ENCODE peak calls at places on chromosomes 6 and 20, in four cellular contexts. One of them, this sample, is unnamed.

GRCh38 chr20:3691306-3691705 is 9.5 kb upstream of the ADAM33 start:
- DNase-seq in ovary: no peak
- DNase-seq in effector memory CD8-positive, alpha-beta T cell: no peak
- DNase-seq in GDM1: no peak
- DNase-seq in this sample: no peak

GRCh38 chr20:16639027-16639941 is 66.0 kb upstream of the KIF16B start:
- DNase-seq in ovary: no peak
- DNase-seq in effector memory CD8-positive, alpha-beta T cell: no peak
- DNase-seq in GDM1: no peak
- DNase-seq in this sample: no peak

GRCh38 chr6:51814418-51814817 is 273.0 kb downstream of the PKHD1 start:
- DNase-seq in effector memory CD8-positive, alpha-beta T cell: no peak
- DNase-seq in ovary: no peak
- DNase-seq in GDM1: no peak
- DNase-seq in this sample: no peak

GRCh38 chr6:125169522-125169921 is 15.9 kb downstream of the TPD52L1 start:
- DNase-seq in ovary: no peak
- DNase-seq in GDM1: no peak
- DNase-seq in effector memory CD8-positive, alpha-beta T cell: no peak
- DNase-seq in this sample: no peak

GRCh38 chr20:2234788-2235187 is 61.0 kb upstream of the TGM3 start:
- DNase-seq in ovary: no peak
- DNase-seq in effector memory CD8-positive, alpha-beta T cell: no peak
- DNase-seq in GDM1: no peak
- DNase-seq in this sample: no peak

GRCh38 chr6:106800379-106800778 is 171.0 kb downstream of the QRSL1 start:
- DNase-seq in GDM1: no peak
- DNase-seq in ovary: no peak
- DNase-seq in effector memory CD8-positive, alpha-beta T cell: no peak
- DNase-seq in this sample: no peak

GRCh38 chr20:63643966-63644365 is 9.3 kb downstream of the STMN3 start:
- DNase-seq in effector memory CD8-positive, alpha-beta T cell: no peak
- DNase-seq in GDM1: no peak
- DNase-seq in ovary: no peak
- DNase-seq in this sample: no peak

GRCh38 chr6:105014448-105014847 is 57.5 kb downstream of the LIN28B start:
- DNase-seq in effector memory CD8-positive, alpha-beta T cell: no peak
- DNase-seq in GDM1: no peak
- DNase-seq in ovary: no peak
- DNase-seq in this sample: no peak

GRCh38 chr6:44172759-44173500 is 14.3 kb downstream of the CAPN11 start:
- DNase-seq in ovary: peak
- DNase-seq in GDM1: peak
- DNase-seq in effector memory CD8-positive, alpha-beta T cell: peak
- DNase-seq in this sample: peak

GRCh38 chr20:856361-856775 is 22.9 kb downstream of the FAM110A start:
- DNase-seq in effector memory CD8-positive, alpha-beta T cell: peak
- DNase-seq in GDM1: no peak
- DNase-seq in ovary: no peak
- DNase-seq in this sample: peak

GRCh38 chr6:112338310-112338709 is 8.8 kb upstream of the RFPL4B start:
- DNase-seq in effector memory CD8-positive, alpha-beta T cell: no peak
- DNase-seq in ovary: no peak
- DNase-seq in GDM1: no peak
- DNase-seq in this sample: no peak

GRCh38 chr20:62902926-62903615 is 23.2 kb downstream of the DIDO1 start:
- DNase-seq in effector memory CD8-positive, alpha-beta T cell: no peak
- DNase-seq in GDM1: no peak
- DNase-seq in ovary: no peak
- DNase-seq in this sample: no peak

GRCh38 chr6:56794421-56794820 is 151.7 kb upstream of the DST start:
- DNase-seq in effector memory CD8-positive, alpha-beta T cell: no peak
- DNase-seq in ovary: no peak
- DNase-seq in GDM1: no peak
- DNase-seq in this sample: no peak

GRCh38 chr6:15322781-15323536 is 77.1 kb downstream of the JARID2 start:
- DNase-seq in ovary: no peak
- DNase-seq in effector memory CD8-positive, alpha-beta T cell: no peak
- DNase-seq in GDM1: no peak
- DNase-seq in this sample: no peak

GRCh38 chr6:119259027-119259426 is 90.5 kb downstream of the MAN1A1 start:
- DNase-seq in effector memory CD8-positive, alpha-beta T cell: no peak
- DNase-seq in GDM1: no peak
- DNase-seq in ovary: no peak
- DNase-seq in this sample: no peak

GRCh38 chr6:167733740-167734661 is 92.7 kb upstream of the AFDN start:
- DNase-seq in GDM1: no peak
- DNase-seq in ovary: peak
- DNase-seq in effector memory CD8-positive, alpha-beta T cell: no peak
- DNase-seq in this sample: peak

GRCh38 chr6:41713650-41714291 is 21.6 kb downstream of the TFEB start:
- DNase-seq in GDM1: no peak
- DNase-seq in effector memory CD8-positive, alpha-beta T cell: no peak
- DNase-seq in ovary: no peak
- DNase-seq in this sample: no peak

GRCh38 chr20:20225325-20225724 is 142.6 kb upstream of the INSM1 start:
- DNase-seq in GDM1: no peak
- DNase-seq in effector memory CD8-positive, alpha-beta T cell: no peak
- DNase-seq in ovary: no peak
- DNase-seq in this sample: no peak

GRCh38 chr20:58069796-58070663 is 158.4 kb downstream of the ANKRD60 start:
- DNase-seq in effector memory CD8-positive, alpha-beta T cell: no peak
- DNase-seq in ovary: no peak
- DNase-seq in GDM1: no peak
- DNase-seq in this sample: no peak

GRCh38 chr6:42141603-42142117 is 760 bp downstream of the C6orf132 start:
- DNase-seq in GDM1: no peak
- DNase-seq in effector memory CD8-positive, alpha-beta T cell: no peak
- DNase-seq in ovary: no peak
- DNase-seq in this sample: no peak

GRCh38 chr6:114638346-114638745 is 295.5 kb upstream of the HS3ST5 start:
- DNase-seq in ovary: no peak
- DNase-seq in effector memory CD8-positive, alpha-beta T cell: no peak
- DNase-seq in GDM1: no peak
- DNase-seq in this sample: no peak

GRCh38 chr20:10619427-10619826 is 54.4 kb downstream of the JAG1 start:
- DNase-seq in effector memory CD8-positive, alpha-beta T cell: no peak
- DNase-seq in ovary: no peak
- DNase-seq in GDM1: no peak
- DNase-seq in this sample: no peak

GRCh38 chr20:61516398-61517208 is 264.5 kb downstream of the CDH4 start:
- DNase-seq in ovary: no peak
- DNase-seq in effector memory CD8-positive, alpha-beta T cell: no peak
- DNase-seq in GDM1: no peak
- DNase-seq in this sample: no peak

GRCh38 chr20:37681384-37681977 is 12.3 kb upstream of the CTNNBL1 start:
- DNase-seq in GDM1: no peak
- DNase-seq in ovary: no peak
- DNase-seq in effector memory CD8-positive, alpha-beta T cell: no peak
- DNase-seq in this sample: no peak

GRCh38 chr20:51404297-51405060 is 138.0 kb downstream of the NFATC2 start:
- DNase-seq in GDM1: no peak
- DNase-seq in effector memory CD8-positive, alpha-beta T cell: peak
- DNase-seq in ovary: no peak
- DNase-seq in this sample: no peak

GRCh38 chr6:36334832-36335459 is 1.7 kb downstream of the BNIP5 start:
- DNase-seq in ovary: no peak
- DNase-seq in GDM1: no peak
- DNase-seq in effector memory CD8-positive, alpha-beta T cell: no peak
- DNase-seq in this sample: no peak

GRCh38 chr20:62205618-62206387 is 14.3 kb downstream of the HRH3 start:
- DNase-seq in GDM1: no peak
- DNase-seq in effector memory CD8-positive, alpha-beta T cell: no peak
- DNase-seq in ovary: no peak
- DNase-seq in this sample: no peak

GRCh38 chr6:155398701-155399061 is 57.0 kb downstream of the NOX3 start:
- DNase-seq in effector memory CD8-positive, alpha-beta T cell: no peak
- DNase-seq in ovary: no peak
- DNase-seq in GDM1: no peak
- DNase-seq in this sample: no peak

GRCh38 chr20:23141016-23141415 is 54.9 kb upstream of the CD93 start:
- DNase-seq in GDM1: no peak
- DNase-seq in effector memory CD8-positive, alpha-beta T cell: no peak
- DNase-seq in ovary: peak
- DNase-seq in this sample: no peak

GRCh38 chr6:108983151-108983550 is 111.5 kb downstream of the SESN1 start:
- DNase-seq in ovary: no peak
- DNase-seq in effector memory CD8-positive, alpha-beta T cell: no peak
- DNase-seq in GDM1: no peak
- DNase-seq in this sample: no peak

GRCh38 chr6:132257561-132257960 is 143.7 kb downstream of the MOXD1 start:
- DNase-seq in ovary: no peak
- DNase-seq in effector memory CD8-positive, alpha-beta T cell: no peak
- DNase-seq in GDM1: no peak
- DNase-seq in this sample: no peak

GRCh38 chr6:38701551-38701950 is 1.4 kb downstream of the GLO1 start:
- DNase-seq in effector memory CD8-positive, alpha-beta T cell: no peak
- DNase-seq in ovary: no peak
- DNase-seq in GDM1: no peak
- DNase-seq in this sample: no peak

GRCh38 chr20:36435799-36436541 is 105.3 kb upstream of the MYL9 start:
- DNase-seq in GDM1: no peak
- DNase-seq in ovary: peak
- DNase-seq in effector memory CD8-positive, alpha-beta T cell: peak
- DNase-seq in this sample: peak

GRCh38 chr20:19251506-19251905 is 39.1 kb downstream of the SLC24A3 start:
- DNase-seq in GDM1: no peak
- DNase-seq in effector memory CD8-positive, alpha-beta T cell: no peak
- DNase-seq in ovary: no peak
- DNase-seq in this sample: peak

GRCh38 chr20:21520702-21521595 is 7.1 kb upstream of the NKX2-2 start:
- DNase-seq in ovary: no peak
- DNase-seq in effector memory CD8-positive, alpha-beta T cell: no peak
- DNase-seq in GDM1: no peak
- DNase-seq in this sample: no peak

GRCh38 chr6:143759666-143760065 is 81.9 kb downstream of the PHACTR2 start:
- DNase-seq in GDM1: no peak
- DNase-seq in effector memory CD8-positive, alpha-beta T cell: no peak
- DNase-seq in ovary: no peak
- DNase-seq in this sample: no peak

GRCh38 chr20:14710941-14711340 is 373.5 kb upstream of the FLRT3 start:
- DNase-seq in GDM1: no peak
- DNase-seq in ovary: no peak
- DNase-seq in effector memory CD8-positive, alpha-beta T cell: no peak
- DNase-seq in this sample: no peak

GRCh38 chr20:47093567-47093966 is 198.9 kb downstream of the EYA2 start:
- DNase-seq in ovary: no peak
- DNase-seq in effector memory CD8-positive, alpha-beta T cell: no peak
- DNase-seq in GDM1: no peak
- DNase-seq in this sample: no peak